ENCODE peak calls at places on chromosome 22, in four cellular contexts. O is GM12891, T is K562, F is GM12878. Z is an unnamed sample.

GRCh38 chr22:17707526-17707925 is 66.7 kb downstream of the BID start:
- DNase-seq in O (no peak), T (no peak), F (no peak), Z (no peak)

GRCh38 chr22:24937114-24937513 is 9.4 kb downstream of the LHFPL7 start:
- DNase-seq in T (peak), O (no peak), F (no peak), Z (peak)

GRCh38 chr22:43007519-43008102 is 7.3 kb downstream of the PACSIN2 start:
- DNase-seq in F (no peak), T (peak), O (no peak), Z (peak)

GRCh38 chr22:41799486-41800347 is 762 bp upstream of the CCDC134 start:
- DNase-seq in T (peak), F (no peak), O (peak), Z (no peak)

GRCh38 chr22:49152146-49152929 is 675.3 kb downstream of the BRD1 start:
- DNase-seq in O (no peak), F (no peak), T (no peak), Z (no peak)

GRCh38 chr22:43829904-43830851 is 18.1 kb upstream of the EFCAB6 start:
- DNase-seq in O (no peak), F (no peak), T (no peak), Z (no peak)

GRCh38 chr22:32723632-32724031 is 77.9 kb upstream of the TIMP3 start:
- DNase-seq in F (peak), T (peak), O (peak), Z (peak)

GRCh38 chr22:44398791-44399190 is 86.0 kb upstream of the SHISAL1 start:
- DNase-seq in T (no peak), F (no peak), O (no peak), Z (no peak)

GRCh38 chr22:48688366-48688765 is 1139.3 kb downstream of the BRD1 start:
- DNase-seq in F (no peak), O (no peak), T (no peak), Z (no peak)

GRCh38 chr22:37777122-37777687 is 30.5 kb upstream of the GCAT start:
- DNase-seq in O (peak), T (peak), F (peak), Z (no peak)

GRCh38 chr22:27501191-27501936 is 300.2 kb downstream of the MN1 start:
- DNase-seq in O (no peak), T (no peak), F (no peak), Z (no peak)

GRCh38 chr22:27113211-27114030 is 456.0 kb downstream of the MIAT start:
- DNase-seq in F (no peak), O (no peak), T (no peak), Z (peak)

GRCh38 chr22:24230911-24231656 is 13.8 kb downstream of the GGT5 start:
- DNase-seq in F (no peak), T (peak), O (peak), Z (no peak)

GRCh38 chr22:35582861-35583670 is 34.1 kb downstream of the MB start:
- DNase-seq in O (peak), T (peak), F (peak), Z (peak)
- TF ChIP-seq POLR2AphosphoS5 in O (no peak), T (no peak), F (no peak), Z (no peak)

DNA sequence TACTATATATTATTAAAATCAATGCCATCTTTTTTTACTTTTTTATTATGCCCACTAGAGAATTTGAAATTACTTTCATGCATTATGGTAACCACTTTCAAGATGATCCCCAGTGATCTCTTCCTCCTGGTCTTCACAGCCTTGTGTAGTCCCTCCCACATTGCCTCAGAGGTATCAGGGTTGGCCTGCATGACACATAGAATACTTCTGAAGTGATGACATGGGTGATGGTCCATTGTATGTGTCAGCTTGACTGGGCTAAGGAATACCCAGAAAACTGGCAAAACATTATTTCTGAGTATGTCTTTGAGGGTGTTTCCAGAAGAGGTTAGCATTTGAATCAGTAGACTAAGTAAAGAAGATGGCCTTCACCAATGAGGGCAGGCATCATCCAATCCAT is 14.2 kb upstream of the ISX start:
- DNase-seq in F (no peak), O (no peak), T (no peak), Z (no peak)
- TF ChIP-seq SPI1 in F (no peak), O (no peak), T (no peak), Z (no peak)

GRCh38 chr22:19048531-19048930 is 73.7 kb downstream of the DGCR2 start:
- DNase-seq in F (no peak), O (no peak), T (no peak), Z (no peak)
- TF ChIP-seq POLR2AphosphoS5 in F (no peak), O (no peak), T (no peak), Z (no peak)

DNA sequence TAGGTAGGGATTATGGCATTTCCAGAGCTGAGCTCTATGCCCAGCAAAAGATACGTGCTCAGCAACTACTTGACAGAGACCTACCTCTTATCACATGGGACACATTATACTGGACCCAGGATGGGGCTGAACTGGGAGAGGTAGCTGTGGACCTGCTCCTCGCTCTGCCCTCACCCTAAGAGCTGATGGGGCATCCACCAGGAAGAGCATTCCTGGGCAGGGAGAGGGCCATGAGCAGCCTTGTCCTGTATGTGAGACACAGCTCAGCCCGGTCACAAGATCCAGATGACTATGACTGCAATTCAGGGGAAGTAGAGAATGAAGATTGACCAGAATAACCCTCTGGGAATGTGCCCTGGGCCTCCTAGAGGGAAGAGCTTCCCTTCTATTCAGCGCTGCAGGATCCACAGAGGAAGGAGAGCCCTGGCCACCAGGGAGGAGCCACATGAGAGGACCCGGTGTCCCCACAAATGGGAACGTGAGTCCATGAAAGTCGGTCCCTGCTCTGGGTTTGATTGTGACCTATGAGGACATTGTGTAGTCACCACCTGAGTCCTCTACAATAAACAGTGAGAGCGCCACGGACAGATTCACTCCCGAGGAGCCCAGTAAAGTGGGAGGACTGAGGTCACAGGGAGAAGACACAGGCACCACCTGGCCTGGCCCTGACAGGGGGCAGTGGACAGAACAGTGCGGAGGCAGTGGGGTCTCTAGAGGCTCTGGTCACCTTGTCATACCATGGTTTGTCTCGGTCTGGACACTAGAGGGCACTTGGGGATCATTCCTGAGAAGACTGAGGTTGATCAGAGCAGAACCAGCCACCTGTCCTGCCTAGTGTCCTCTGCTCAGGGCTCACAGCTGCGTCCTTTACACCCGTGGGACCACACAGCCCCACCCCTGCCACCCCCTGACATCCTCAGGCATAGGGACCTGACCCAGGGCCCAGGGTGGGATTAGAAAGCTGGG is 99.5 kb downstream of the ZNF280B start:
- DNase-seq in F (no peak), O (no peak), T (peak), Z (peak)
- TF ChIP-seq SPI1 in F (no peak), O (no peak), T (no peak), Z (no peak)

GRCh38 chr22:20889025-20889704 is 28.0 kb upstream of the CRKL start:
- DNase-seq in F (no peak), O (no peak), T (no peak), Z (no peak)

GRCh38 chr22:20890975-20891374 is 26.2 kb upstream of the CRKL start:
- DNase-seq in O (no peak), F (no peak), T (no peak), Z (no peak)

GRCh38 chr22:20885557-20886323 is 26.9 kb downstream of the SNAP29 start:
- DNase-seq in T (peak), O (peak), F (no peak), Z (no peak)

GRCh38 chr22:20887375-20887774 is 28.6 kb downstream of the SNAP29 start:
- DNase-seq in O (no peak), F (no peak), T (no peak), Z (no peak)

GRCh38 chr22:20889904-20890303 is 27.3 kb upstream of the CRKL start:
- DNase-seq in O (no peak), T (no peak), F (no peak), Z (no peak)
- TF ChIP-seq POLR2AphosphoS5 in O (no peak), T (no peak), F (no peak), Z (no peak)

GRCh38 chr22:19169002-19169946 is 9.3 kb downstream of the SLC25A1 start:
- DNase-seq in O (no peak), F (no peak), T (peak), Z (no peak)

GRCh38 chr22:19168088-19168890 is 10.2 kb downstream of the SLC25A1 start:
- DNase-seq in O (no peak), F (no peak), T (peak), Z (no peak)

GRCh38 chr22:19167106-19167869 is 11.2 kb downstream of the SLC25A1 start:
- DNase-seq in F (no peak), O (no peak), T (no peak), Z (no peak)

GRCh38 chr22:19172213-19173046 is 6.1 kb downstream of the SLC25A1 start:
- DNase-seq in F (no peak), O (no peak), T (peak), Z (no peak)

GRCh38 chr22:19169947-19170318 is 8.6 kb downstream of the SLC25A1 start:
- DNase-seq in T (peak), F (no peak), O (no peak), Z (no peak)
- TF ChIP-seq SPI1 in T (no peak), F (no peak), O (no peak), Z (no peak)

GRCh38 chr22:50730013-50730891 is 7.8 kb upstream of the ACR start:
- DNase-seq in O (no peak), T (no peak), F (no peak), Z (no peak)
- TF ChIP-seq POLR2AphosphoS5 in O (no peak), T (no peak), F (no peak), Z (no peak)

GRCh38 chr22:46428171-46428570 is 92.7 kb downstream of the TRMU start:
- DNase-seq in O (no peak), F (no peak), T (no peak), Z (no peak)

GRCh38 chr22:46421272-46421671 is 85.8 kb downstream of the TRMU start:
- DNase-seq in T (no peak), F (peak), O (peak), Z (no peak)

GRCh38 chr22:46424496-46424895 is 89.0 kb downstream of the TRMU start:
- DNase-seq in T (no peak), O (no peak), F (no peak), Z (no peak)

GRCh38 chr22:46422896-46423295 is 87.4 kb downstream of the TRMU start:
- DNase-seq in O (no peak), T (no peak), F (no peak), Z (no peak)

DNA sequence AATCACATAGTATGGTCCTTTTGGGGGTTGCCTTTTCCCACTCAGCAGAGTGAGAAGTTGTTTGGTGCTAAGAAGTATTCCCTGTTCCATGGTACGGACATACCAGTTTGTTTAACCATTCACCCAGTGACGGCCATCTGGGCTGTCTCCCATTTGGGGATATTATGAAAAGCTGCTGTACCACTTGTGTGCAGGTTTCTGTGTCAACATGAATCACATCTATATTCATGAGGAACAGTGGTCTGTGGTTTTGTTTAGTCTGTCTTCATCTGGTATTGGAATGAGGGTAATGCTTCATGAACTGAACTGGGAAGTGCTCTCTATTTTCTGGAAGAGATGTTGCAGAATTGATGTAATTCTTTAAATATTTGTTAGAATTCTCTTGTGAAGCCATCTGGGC is 89.5 kb downstream of the TRMU start:
- DNase-seq in T (no peak), O (no peak), F (no peak), Z (no peak)
- TF ChIP-seq SPI1 in T (no peak), O (no peak), F (no peak), Z (no peak)

GRCh38 chr22:39970742-39971141 is 10.5 kb downstream of the TMA7B start:
- DNase-seq in T (no peak), O (no peak), F (no peak), Z (no peak)

GRCh38 chr22:39974065-39974464 is 13.9 kb downstream of the TMA7B start:
- DNase-seq in F (no peak), O (no peak), T (no peak), Z (no peak)

GRCh38 chr22:39972656-39973055 is 12.5 kb downstream of the TMA7B start:
- DNase-seq in T (no peak), O (no peak), F (no peak), Z (no peak)

GRCh38 chr22:39967996-39968968 is 8.1 kb downstream of the TMA7B start:
- DNase-seq in T (no peak), O (no peak), F (no peak), Z (no peak)

GRCh38 chr22:39973656-39974055 is 13.5 kb downstream of the TMA7B start:
- DNase-seq in T (no peak), O (no peak), F (no peak), Z (no peak)
- TF ChIP-seq POLR2AphosphoS5 in T (no peak), O (no peak), F (no peak), Z (no peak)

DNA sequence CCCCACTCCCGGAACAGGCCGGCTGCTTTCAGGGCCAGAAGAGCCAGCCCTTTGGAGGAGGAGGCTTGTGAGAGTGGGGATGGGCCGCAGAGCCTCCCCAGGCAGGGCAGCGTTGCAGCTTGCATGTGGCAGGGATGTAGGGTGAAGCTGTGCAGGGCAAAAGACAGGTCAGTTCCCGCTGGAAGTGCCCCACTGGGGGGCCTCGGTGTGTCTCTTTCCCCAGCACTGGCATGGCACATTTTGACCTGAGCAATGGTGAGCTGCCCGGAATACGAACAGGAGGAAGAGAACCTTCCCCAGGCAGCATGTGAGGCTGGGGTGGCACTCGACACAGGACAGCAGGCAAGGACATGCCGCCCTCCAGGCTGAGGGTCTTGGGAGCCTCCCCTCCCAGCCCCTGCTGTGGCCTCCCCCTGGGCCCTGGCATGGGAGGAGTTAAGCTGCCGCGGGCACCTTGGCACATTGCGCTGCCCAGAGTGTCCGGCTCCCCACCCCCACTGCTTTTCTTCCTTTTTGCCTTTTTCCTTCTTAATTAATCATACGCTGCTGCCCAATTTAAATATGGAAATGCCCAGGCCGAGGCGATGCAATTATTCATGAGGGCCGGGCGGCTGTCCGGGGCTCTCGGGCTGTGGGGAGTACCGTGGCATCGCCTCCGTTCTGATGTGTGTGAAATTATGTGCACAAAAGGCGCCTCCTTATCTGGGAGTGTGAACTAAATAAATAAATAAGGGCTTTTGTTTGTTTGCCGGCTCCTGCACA is 76.0 kb upstream of the WNT7B start:
- DNase-seq in T (no peak), O (no peak), F (no peak), Z (no peak)
- TF ChIP-seq SPI1 in T (no peak), O (no peak), F (no peak), Z (no peak)

Z was measured in HL-60.